ENCODE peak calls at places on chromosomes 6 and 20, in eight cellular contexts. One of them, this sample, is unnamed.

GRCh38 chr20:51735728-51736600 is 32.2 kb downstream of the ATP9A start:
- DNase-seq in lower leg skin: no peak
- DNase-seq in body of pancreas: no peak
- DNase-seq in neural crest cell: no peak
- DNase-seq in EH: no peak
- DNase-seq in islet precursor cell: peak
- DNase-seq in effector memory CD8-positive, alpha-beta T cell: no peak
- DNase-seq in RPMI7951: no peak
- DNase-seq in this sample: no peak

GRCh38 chr20:23362392-23363256 is 642 bp downstream of the GZF1 start:
- DNase-seq in islet precursor cell: peak
- DNase-seq in RPMI7951: peak
- DNase-seq in EH: peak
- DNase-seq in body of pancreas: peak
- DNase-seq in lower leg skin: peak
- DNase-seq in effector memory CD8-positive, alpha-beta T cell: peak
- DNase-seq in neural crest cell: no peak
- DNase-seq in this sample: peak

GRCh38 chr6:36129889-36130671 is at the start of gene MAPK13:
- DNase-seq in effector memory CD8-positive, alpha-beta T cell: no peak
- DNase-seq in neural crest cell: no peak
- DNase-seq in lower leg skin: peak
- DNase-seq in body of pancreas: peak
- DNase-seq in islet precursor cell: peak
- DNase-seq in RPMI7951: no peak
- DNase-seq in EH: peak
- DNase-seq in this sample: peak

GRCh38 chr6:150622941-150623874 is 23.5 kb downstream of the PLEKHG1 start:
- DNase-seq in EH: no peak
- DNase-seq in effector memory CD8-positive, alpha-beta T cell: no peak
- DNase-seq in neural crest cell: no peak
- DNase-seq in islet precursor cell: no peak
- DNase-seq in lower leg skin: no peak
- DNase-seq in RPMI7951: no peak
- DNase-seq in body of pancreas: no peak
- DNase-seq in this sample: no peak

GRCh38 chr6:93248591-93248990 is 170.8 kb downstream of the EPHA7 start:
- DNase-seq in effector memory CD8-positive, alpha-beta T cell: no peak
- DNase-seq in RPMI7951: no peak
- DNase-seq in neural crest cell: no peak
- DNase-seq in EH: no peak
- DNase-seq in lower leg skin: no peak
- DNase-seq in islet precursor cell: no peak
- DNase-seq in body of pancreas: no peak
- DNase-seq in this sample: no peak

GRCh38 chr6:259901-260508 is 32.3 kb upstream of the DUSP22 start:
- DNase-seq in EH: no peak
- DNase-seq in lower leg skin: no peak
- DNase-seq in neural crest cell: no peak
- DNase-seq in islet precursor cell: no peak
- DNase-seq in effector memory CD8-positive, alpha-beta T cell: no peak
- DNase-seq in RPMI7951: no peak
- DNase-seq in body of pancreas: no peak
- DNase-seq in this sample: no peak

GRCh38 chr6:133610974-133611373 is 277.9 kb upstream of the TCF21 start:
- DNase-seq in effector memory CD8-positive, alpha-beta T cell: no peak
- DNase-seq in islet precursor cell: no peak
- DNase-seq in lower leg skin: no peak
- DNase-seq in neural crest cell: no peak
- DNase-seq in body of pancreas: no peak
- DNase-seq in EH: no peak
- DNase-seq in RPMI7951: no peak
- DNase-seq in this sample: no peak

GRCh38 chr6:139336488-139336887 is 38.0 kb downstream of the CITED2 start:
- DNase-seq in RPMI7951: peak
- DNase-seq in body of pancreas: peak
- DNase-seq in lower leg skin: no peak
- DNase-seq in EH: no peak
- DNase-seq in neural crest cell: no peak
- DNase-seq in islet precursor cell: no peak
- DNase-seq in effector memory CD8-positive, alpha-beta T cell: no peak
- DNase-seq in this sample: peak

GRCh38 chr6:133097208-133097607 is 143.9 kb upstream of the EYA4 start:
- DNase-seq in lower leg skin: no peak
- DNase-seq in RPMI7951: no peak
- DNase-seq in EH: no peak
- DNase-seq in body of pancreas: no peak
- DNase-seq in neural crest cell: no peak
- DNase-seq in islet precursor cell: no peak
- DNase-seq in effector memory CD8-positive, alpha-beta T cell: no peak
- DNase-seq in this sample: no peak

GRCh38 chr6:169188051-169188863 is 65.4 kb downstream of the THBS2 start:
- DNase-seq in neural crest cell: no peak
- DNase-seq in islet precursor cell: no peak
- DNase-seq in lower leg skin: peak
- DNase-seq in effector memory CD8-positive, alpha-beta T cell: peak
- DNase-seq in EH: peak
- DNase-seq in body of pancreas: no peak
- DNase-seq in RPMI7951: peak
- DNase-seq in this sample: no peak

GRCh38 chr6:107811591-107812218 is 12.4 kb downstream of the SCML4 start:
- DNase-seq in RPMI7951: peak
- DNase-seq in EH: peak
- DNase-seq in lower leg skin: no peak
- DNase-seq in body of pancreas: peak
- DNase-seq in neural crest cell: no peak
- DNase-seq in effector memory CD8-positive, alpha-beta T cell: no peak
- DNase-seq in islet precursor cell: peak
- DNase-seq in this sample: no peak

GRCh38 chr6:100269189-100269588 is 195.5 kb downstream of the SIM1 start:
- DNase-seq in body of pancreas: no peak
- DNase-seq in islet precursor cell: no peak
- DNase-seq in EH: peak
- DNase-seq in effector memory CD8-positive, alpha-beta T cell: no peak
- DNase-seq in RPMI7951: peak
- DNase-seq in neural crest cell: no peak
- DNase-seq in lower leg skin: no peak
- DNase-seq in this sample: no peak

GRCh38 chr6:146154197-146154596 is 125.3 kb downstream of the GRM1 start:
- DNase-seq in body of pancreas: no peak
- DNase-seq in lower leg skin: no peak
- DNase-seq in islet precursor cell: no peak
- DNase-seq in neural crest cell: no peak
- DNase-seq in RPMI7951: no peak
- DNase-seq in effector memory CD8-positive, alpha-beta T cell: no peak
- DNase-seq in EH: no peak
- DNase-seq in this sample: no peak

GRCh38 chr6:139474145-139475108 is 100.0 kb upstream of the CITED2 start:
- DNase-seq in lower leg skin: no peak
- DNase-seq in body of pancreas: peak
- DNase-seq in RPMI7951: peak
- DNase-seq in neural crest cell: no peak
- DNase-seq in islet precursor cell: no peak
- DNase-seq in EH: peak
- DNase-seq in effector memory CD8-positive, alpha-beta T cell: no peak
- DNase-seq in this sample: no peak

GRCh38 chr6:111872521-111873177 is 603 bp downstream of the FYN start:
- DNase-seq in RPMI7951: no peak
- DNase-seq in effector memory CD8-positive, alpha-beta T cell: peak
- DNase-seq in lower leg skin: peak
- DNase-seq in EH: peak
- DNase-seq in body of pancreas: no peak
- DNase-seq in islet precursor cell: no peak
- DNase-seq in neural crest cell: peak
- DNase-seq in this sample: no peak

GRCh38 chr6:46932526-46932925 is 10.8 kb upstream of the ADGRF5 start:
- DNase-seq in RPMI7951: peak
- DNase-seq in neural crest cell: no peak
- DNase-seq in lower leg skin: no peak
- DNase-seq in effector memory CD8-positive, alpha-beta T cell: no peak
- DNase-seq in EH: peak
- DNase-seq in islet precursor cell: no peak
- DNase-seq in body of pancreas: no peak
- DNase-seq in this sample: no peak

GRCh38 chr6:67184405-67184804 is 1450.7 kb upstream of the ADGRB3 start:
- DNase-seq in neural crest cell: no peak
- DNase-seq in body of pancreas: no peak
- DNase-seq in EH: no peak
- DNase-seq in lower leg skin: no peak
- DNase-seq in RPMI7951: no peak
- DNase-seq in islet precursor cell: no peak
- DNase-seq in effector memory CD8-positive, alpha-beta T cell: no peak
- DNase-seq in this sample: no peak

GRCh38 chr6:148682252-148682651 is 64.6 kb upstream of the UST start:
- DNase-seq in islet precursor cell: no peak
- DNase-seq in EH: no peak
- DNase-seq in lower leg skin: no peak
- DNase-seq in effector memory CD8-positive, alpha-beta T cell: no peak
- DNase-seq in neural crest cell: no peak
- DNase-seq in RPMI7951: no peak
- DNase-seq in body of pancreas: no peak
- DNase-seq in this sample: no peak

GRCh38 chr6:135870722-135871121 is 19.2 kb downstream of the PDE7B start:
- DNase-seq in lower leg skin: no peak
- DNase-seq in neural crest cell: no peak
- DNase-seq in islet precursor cell: no peak
- DNase-seq in effector memory CD8-positive, alpha-beta T cell: no peak
- DNase-seq in body of pancreas: no peak
- DNase-seq in EH: peak
- DNase-seq in RPMI7951: peak
- DNase-seq in this sample: no peak

GRCh38 chr6:35496036-35496850 is 636 bp downstream of the TEAD3 start:
- DNase-seq in neural crest cell: peak
- DNase-seq in body of pancreas: peak
- DNase-seq in islet precursor cell: peak
- DNase-seq in EH: peak
- DNase-seq in RPMI7951: peak
- DNase-seq in lower leg skin: peak
- DNase-seq in effector memory CD8-positive, alpha-beta T cell: no peak
- DNase-seq in this sample: no peak

GRCh38 chr20:32510601-32511357 is 74.4 kb downstream of the NOL4L start:
- DNase-seq in body of pancreas: peak
- DNase-seq in lower leg skin: no peak
- DNase-seq in neural crest cell: no peak
- DNase-seq in effector memory CD8-positive, alpha-beta T cell: no peak
- DNase-seq in islet precursor cell: peak
- DNase-seq in RPMI7951: peak
- DNase-seq in EH: no peak
- DNase-seq in this sample: peak

GRCh38 chr20:44734938-44735337 is 10.7 kb upstream of the KCNK15 start:
- DNase-seq in neural crest cell: no peak
- DNase-seq in RPMI7951: peak
- DNase-seq in lower leg skin: no peak
- DNase-seq in effector memory CD8-positive, alpha-beta T cell: no peak
- DNase-seq in EH: peak
- DNase-seq in islet precursor cell: peak
- DNase-seq in body of pancreas: no peak
- DNase-seq in this sample: no peak

GRCh38 chr6:166640342-166641043 is 13.4 kb upstream of the RPS6KA2 start:
- DNase-seq in EH: no peak
- DNase-seq in lower leg skin: no peak
- DNase-seq in RPMI7951: no peak
- DNase-seq in islet precursor cell: no peak
- DNase-seq in effector memory CD8-positive, alpha-beta T cell: no peak
- DNase-seq in neural crest cell: no peak
- DNase-seq in body of pancreas: no peak
- DNase-seq in this sample: peak

This sample was measured in prostate gland.